ENCODE peak calls at places on chromosomes 3 and 15, in eight cellular contexts. C is natural killer cell, E is fibroblast of villous mesenchyme, N is epithelial cell of esophagus, P is tibial artery, D is right lobe of liver, Z is MCF 10A, I is IMR-90. O is an unnamed sample.

GRCh38 chr15:65286704-65287514 is at the start of gene PARP16:
- DNase-seq in C (peak), E (peak), N (peak), P (peak), D (peak), Z (peak), I (peak), O (peak)

GRCh38 chr15:89898628-89899302 is 5.0 kb upstream of the AP3S2 start:
- DNase-seq in C (no peak), E (peak), N (peak), P (no peak), D (peak), Z (peak), I (peak), O (peak)

GRCh38 chr3:38114052-38114874 is 22.7 kb downstream of the ACAA1 start:
- DNase-seq in C (no peak), E (no peak), N (no peak), P (peak), D (peak), Z (no peak), I (no peak), O (no peak)

GRCh38 chr3:155391104-155391503 is 97.6 kb upstream of the STRIT1 start:
- DNase-seq in C (no peak), E (peak), N (no peak), P (no peak), D (no peak), Z (no peak), I (peak), O (no peak)

GRCh38 chr3:157523814-157524213 is 20.6 kb upstream of the VEPH1 start:
- DNase-seq in C (no peak), E (no peak), N (no peak), P (no peak), D (no peak), Z (no peak), I (no peak), O (no peak)

GRCh38 chr3:99319961-99320360 is 318.4 kb upstream of the COL8A1 start:
- DNase-seq in C (no peak), E (peak), N (no peak), P (no peak), D (no peak), Z (peak), I (peak), O (no peak)

GRCh38 chr3:76638006-76638405 is 401.9 kb upstream of the ROBO2 start:
- DNase-seq in C (no peak), E (no peak), N (peak), P (no peak), D (no peak), Z (no peak), I (peak), O (no peak)

GRCh38 chr3:15181964-15182363 is 24.1 kb upstream of the CAPN7 start:
- DNase-seq in C (no peak), E (no peak), N (no peak), P (no peak), D (no peak), Z (no peak), I (no peak), O (no peak)

GRCh38 chr3:124276163-124276862 is 284.4 kb upstream of the ROPN1 start:
- DNase-seq in C (no peak), E (no peak), N (no peak), P (peak), D (no peak), Z (no peak), I (no peak), O (no peak)

GRCh38 chr3:106208979-106209378 is 340.2 kb upstream of the CBLB start:
- DNase-seq in C (no peak), E (peak), N (peak), P (no peak), D (no peak), Z (peak), I (peak), O (no peak)
- TF ChIP-seq CTCF in C (peak), E (peak), N (peak), P (no peak), D (peak), Z (peak), I (peak), O (no peak)

GRCh38 chr3:52004158-52004787 is 8.6 kb upstream of the RPL29 start:
- DNase-seq in C (no peak), E (peak), N (peak), P (no peak), D (no peak), Z (no peak), I (peak), O (no peak)
- TF ChIP-seq CTCF in C (no peak), E (peak), N (peak), P (peak), D (peak), Z (no peak), I (peak), O (no peak)

GRCh38 chr15:25742008-25742407 is 121.1 kb downstream of the ATP10A start:
- DNase-seq in C (no peak), E (no peak), N (no peak), P (no peak), D (no peak), Z (no peak), I (no peak), O (no peak)
- TF ChIP-seq CTCF in C (no peak), E (no peak), N (no peak), P (no peak), D (no peak), Z (no peak), I (no peak), O (no peak)

DNA sequence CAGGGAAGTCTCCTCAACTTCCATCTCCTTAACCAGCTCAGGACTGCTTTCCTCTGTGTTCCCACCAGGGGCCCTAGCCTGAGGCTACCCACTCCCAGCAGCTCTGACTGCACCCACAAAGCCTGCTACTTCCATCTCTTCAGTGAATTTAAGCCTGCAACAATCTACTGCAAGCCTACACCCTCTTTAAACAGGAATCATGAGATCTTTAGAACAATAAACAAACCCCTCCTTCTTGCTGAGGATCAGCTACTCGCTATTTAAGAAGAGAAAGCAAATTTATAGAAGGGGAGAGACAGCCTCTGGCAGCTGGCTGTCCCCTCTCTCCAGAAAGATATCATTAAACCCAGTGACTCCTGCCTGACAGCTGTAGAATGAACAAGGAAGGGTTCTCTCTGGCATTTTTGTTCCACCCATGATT is 51.9 kb downstream of the ARHGAP31 start:
- DNase-seq in C (no peak), E (peak), N (no peak), P (no peak), D (no peak), Z (no peak), I (peak), O (no peak)
- TF ChIP-seq CTCF in C (no peak), E (no peak), N (no peak), P (no peak), D (no peak), Z (no peak), I (peak), O (no peak)

GRCh38 chr15:48810414-48811324 is at the start of gene CEP152:
- DNase-seq in C (peak), E (peak), N (peak), P (peak), D (peak), Z (peak), I (peak), O (peak)

GRCh38 chr15:48806151-48806550 is 4.7 kb downstream of the CEP152 start:
- DNase-seq in C (no peak), E (peak), N (no peak), P (no peak), D (no peak), Z (no peak), I (peak), O (no peak)

DNA sequence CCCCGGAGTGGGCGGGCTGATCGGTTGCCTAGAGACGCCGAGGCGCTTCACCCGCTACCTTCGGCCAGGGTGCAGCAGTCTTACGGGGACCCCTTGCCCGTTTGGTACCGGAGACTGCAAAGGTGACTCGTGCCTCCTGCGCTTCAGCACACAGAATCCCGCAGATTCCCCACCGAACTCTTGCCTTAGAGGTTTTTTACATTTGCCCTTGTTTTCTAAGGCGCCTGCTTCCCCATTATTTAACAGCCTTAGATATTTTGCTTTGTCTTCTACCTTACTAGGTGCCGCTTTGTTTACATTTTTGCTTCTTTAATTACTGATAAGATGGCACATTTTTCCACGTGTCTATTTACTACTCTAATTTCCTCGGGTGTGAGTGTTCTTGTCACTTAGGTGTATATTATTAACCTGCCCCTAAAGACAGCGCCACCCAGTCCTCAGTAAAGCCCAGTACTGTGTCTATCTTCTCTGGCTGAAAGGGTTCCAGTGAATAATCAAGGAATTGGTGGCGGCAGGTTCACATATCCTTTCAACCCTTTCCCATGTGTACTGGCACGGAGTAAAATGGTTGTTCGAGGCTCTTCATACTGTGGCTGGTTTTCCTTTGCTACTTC is 563 bp upstream of the CEP152 start:
- DNase-seq in C (no peak), E (no peak), N (no peak), P (no peak), D (no peak), Z (no peak), I (no peak), O (no peak)
- TF ChIP-seq CTCF in C (no peak), E (no peak), N (no peak), P (no peak), D (no peak), Z (no peak), I (no peak), O (no peak)

GRCh38 chr15:44798815-44799214 is 62.5 kb downstream of the TRIM69 start:
- DNase-seq in C (no peak), E (no peak), N (no peak), P (no peak), D (no peak), Z (peak), I (no peak), O (no peak)
- TF ChIP-seq CTCF in C (no peak), E (peak), N (peak), P (no peak), D (no peak), Z (no peak), I (no peak), O (no peak)

GRCh38 chr3:153215971-153216370 is 53.9 kb downstream of the RAP2B start:
- DNase-seq in C (no peak), E (peak), N (no peak), P (no peak), D (no peak), Z (no peak), I (no peak), O (no peak)

GRCh38 chr3:153209596-153209995 is 47.6 kb downstream of the RAP2B start:
- DNase-seq in C (no peak), E (peak), N (peak), P (no peak), D (peak), Z (peak), I (peak), O (no peak)

GRCh38 chr3:153215497-153215896 is 53.5 kb downstream of the RAP2B start:
- DNase-seq in C (no peak), E (no peak), N (no peak), P (no peak), D (no peak), Z (no peak), I (no peak), O (no peak)

GRCh38 chr3:153210660-153211059 is 48.6 kb downstream of the RAP2B start:
- DNase-seq in C (no peak), E (peak), N (peak), P (no peak), D (no peak), Z (peak), I (no peak), O (no peak)

DNA sequence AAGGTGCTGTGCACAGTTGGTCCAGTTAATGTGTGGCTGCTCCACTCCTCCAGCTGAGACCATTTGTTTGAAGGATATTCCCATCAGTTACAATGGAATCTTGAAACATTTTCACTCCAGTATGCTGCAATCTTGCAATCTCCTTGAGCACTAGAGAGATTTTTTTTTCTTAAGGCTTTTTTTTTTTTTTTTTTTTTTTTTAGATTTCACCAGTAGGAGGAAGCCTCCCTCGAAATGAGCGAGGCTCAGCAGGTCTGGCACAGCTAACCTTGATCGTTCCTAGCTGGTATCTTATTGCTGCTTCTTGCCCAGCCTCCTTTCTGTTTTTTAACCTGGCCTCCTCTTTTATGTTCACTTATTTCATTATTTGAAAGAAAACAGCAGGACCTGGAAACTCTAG is 48.1 kb downstream of the RAP2B start:
- DNase-seq in C (no peak), E (peak), N (peak), P (no peak), D (no peak), Z (peak), I (peak), O (no peak)
- TF ChIP-seq CTCF in C (peak), E (peak), N (peak), P (no peak), D (no peak), Z (no peak), I (no peak), O (no peak)

GRCh38 chr15:32659340-32659831 is 17.9 kb downstream of the SCG5 start:
- DNase-seq in C (no peak), E (no peak), N (peak), P (peak), D (no peak), Z (peak), I (peak), O (no peak)
- TF ChIP-seq CTCF in C (no peak), E (no peak), N (no peak), P (peak), D (no peak), Z (no peak), I (no peak), O (no peak)